ENCODE peak calls at places on chromosomes 12 and 14, in six cellular contexts. One of them, this sample, is unnamed.
A peak's percentile ranks its signal among the peaks of the same experiment; 100 is the strongest.

GRCh38 chr12:74337951-74338350 is 199.7 kb upstream of the ATXN7L3B start:
- DNase-seq in ovary: no peak
- DNase-seq in heart left ventricle: no peak
- DNase-seq in uterus: no peak
- DNase-seq in GM12878: no peak
- DNase-seq in tibial nerve: no peak
- DNase-seq in this sample: no peak

GRCh38 chr12:94875525-94875924 is 128.0 kb downstream of the NDUFA12 start:
- DNase-seq in ovary: no peak
- DNase-seq in heart left ventricle: no peak
- DNase-seq in uterus: no peak
- DNase-seq in GM12878: peak; percentile 86
- DNase-seq in tibial nerve: no peak
- DNase-seq in this sample: no peak

GRCh38 chr14:94028450-94028826 is 2.3 kb downstream of the OTUB2 start:
- DNase-seq in ovary: no peak
- DNase-seq in heart left ventricle: no peak
- DNase-seq in uterus: no peak
- DNase-seq in GM12878: no peak
- DNase-seq in tibial nerve: no peak
- DNase-seq in this sample: no peak

GRCh38 chr14:101808894-101809670 is 47.6 kb downstream of the PPP2R5C start:
- DNase-seq in ovary: no peak
- DNase-seq in heart left ventricle: no peak
- DNase-seq in uterus: no peak
- DNase-seq in GM12878: no peak
- DNase-seq in tibial nerve: no peak
- DNase-seq in this sample: no peak

GRCh38 chr14:90661881-90662280 is 154.3 kb downstream of the TTC7B start:
- DNase-seq in ovary: no peak
- DNase-seq in heart left ventricle: no peak
- DNase-seq in uterus: no peak
- DNase-seq in GM12878: no peak
- DNase-seq in tibial nerve: no peak
- DNase-seq in this sample: no peak

GRCh38 chr12:3988519-3989217 is 115.5 kb upstream of the PARP11 start:
- DNase-seq in ovary: no peak
- DNase-seq in heart left ventricle: no peak
- DNase-seq in uterus: no peak
- DNase-seq in GM12878: peak; percentile 36
- DNase-seq in tibial nerve: no peak
- DNase-seq in this sample: no peak

GRCh38 chr14:59428581-59429012 is 36.6 kb downstream of the GPR135 start:
- DNase-seq in ovary: no peak
- DNase-seq in heart left ventricle: no peak
- DNase-seq in uterus: no peak
- DNase-seq in GM12878: no peak
- DNase-seq in tibial nerve: no peak
- DNase-seq in this sample: no peak

GRCh38 chr14:101074124-101075024 is 170.9 kb upstream of the RTL1 start:
- DNase-seq in ovary: no peak
- DNase-seq in heart left ventricle: no peak
- DNase-seq in uterus: no peak
- DNase-seq in GM12878: no peak
- DNase-seq in tibial nerve: peak; percentile 9
- DNase-seq in this sample: no peak

GRCh38 chr12:117069926-117070900 is 29.0 kb downstream of the TESC start:
- DNase-seq in ovary: no peak
- DNase-seq in heart left ventricle: no peak
- DNase-seq in uterus: no peak
- DNase-seq in GM12878: no peak
- DNase-seq in tibial nerve: no peak
- DNase-seq in this sample: peak; percentile 23

GRCh38 chr12:89862511-89863331 is 154.1 kb upstream of the ATP2B1 start:
- DNase-seq in ovary: no peak
- DNase-seq in heart left ventricle: peak; percentile 42
- DNase-seq in uterus: no peak
- DNase-seq in GM12878: peak; percentile 79
- DNase-seq in tibial nerve: no peak
- DNase-seq in this sample: peak; percentile 42

GRCh38 chr12:123114305-123115083 is 36.4 kb downstream of the PITPNM2 start:
- DNase-seq in ovary: no peak
- DNase-seq in heart left ventricle: no peak
- DNase-seq in uterus: no peak
- DNase-seq in GM12878: no peak
- DNase-seq in tibial nerve: no peak
- DNase-seq in this sample: no peak

GRCh38 chr12:8644345-8645248 is 18.0 kb downstream of the MFAP5 start:
- DNase-seq in ovary: no peak
- DNase-seq in heart left ventricle: no peak
- DNase-seq in uterus: no peak
- DNase-seq in GM12878: peak; percentile 90
- DNase-seq in tibial nerve: no peak
- DNase-seq in this sample: no peak

DNA sequence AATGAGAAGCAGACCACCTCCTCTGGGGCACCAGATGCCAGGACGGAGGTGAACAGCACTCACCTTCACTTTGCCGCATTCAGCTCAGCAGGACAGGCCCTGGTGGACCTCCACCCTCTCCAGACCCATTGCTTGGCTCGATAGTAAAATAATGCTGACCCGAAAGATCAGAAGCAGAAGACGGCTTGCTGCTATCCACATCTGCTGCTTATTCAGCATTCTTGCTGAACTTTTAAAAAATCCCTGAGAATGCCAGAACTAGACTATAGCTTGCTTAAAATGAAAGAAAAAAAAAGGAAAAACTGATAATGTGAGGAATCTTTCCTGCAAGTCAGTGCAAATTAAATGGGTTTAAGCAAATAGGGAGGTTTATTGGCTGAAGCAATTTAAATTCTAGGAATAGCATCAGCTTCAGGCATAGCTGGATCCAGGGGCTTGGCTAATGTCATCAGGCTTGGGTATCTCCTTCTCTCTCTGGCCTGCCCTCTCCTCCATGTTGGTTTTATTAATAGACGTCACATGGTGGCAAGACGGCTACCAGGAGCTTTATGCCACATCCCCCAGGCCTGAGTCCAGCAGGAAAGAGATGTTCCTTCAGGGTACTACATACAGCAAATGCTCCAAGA is 137.9 kb downstream of the SCARB1 start:
- DNase-seq in ovary: no peak
- DNase-seq in heart left ventricle: no peak
- DNase-seq in uterus: no peak
- DNase-seq in GM12878: no peak
- DNase-seq in tibial nerve: no peak
- DNase-seq in this sample: no peak
- H3K27ac ChIP-seq in ovary: no peak overlapping the region
- H3K27ac ChIP-seq in heart left ventricle: peak overlapping the region; percentile 56
- H3K27ac ChIP-seq in uterus: no peak overlapping the region
- H3K27ac ChIP-seq in GM12878: no peak overlapping the region
- H3K27ac ChIP-seq in tibial nerve: peak overlapping the region; percentile 78
- H3K27ac ChIP-seq in this sample: peak overlapping the region; percentile 58

DNA sequence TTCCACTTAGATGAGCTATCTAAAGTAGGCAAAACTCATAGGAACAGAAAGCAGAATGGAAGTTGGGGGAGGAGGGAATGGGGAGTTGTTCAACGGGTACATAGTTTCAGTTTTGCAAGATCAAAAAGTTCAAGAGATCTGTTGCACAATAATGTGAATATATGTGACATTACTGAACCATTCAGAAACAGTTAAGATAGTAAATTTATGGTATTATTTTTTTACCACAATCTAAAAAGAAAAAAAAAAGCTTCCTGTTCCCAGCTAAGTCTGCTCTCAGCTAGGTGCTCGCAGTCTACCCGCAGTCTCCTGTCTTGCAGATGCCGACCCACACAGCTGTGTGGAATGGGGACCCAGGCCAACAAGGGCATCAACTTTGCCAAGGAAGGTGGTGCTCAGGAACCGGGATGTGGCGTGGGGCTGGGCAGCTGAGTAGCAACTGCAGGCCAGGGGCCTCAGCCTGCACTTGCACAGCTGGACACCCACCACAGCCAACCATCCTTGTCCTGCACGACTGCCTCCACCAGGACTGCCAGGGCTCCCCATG is 15.3 kb upstream of the ANO6 start:
- DNase-seq in ovary: no peak
- DNase-seq in heart left ventricle: no peak
- DNase-seq in uterus: no peak
- DNase-seq in GM12878: no peak
- DNase-seq in tibial nerve: no peak
- DNase-seq in this sample: no peak
- H3K4me3 ChIP-seq in ovary: no peak overlapping the region
- H3K4me3 ChIP-seq in heart left ventricle: peak overlapping the region; percentile 13
- H3K4me3 ChIP-seq in uterus: no peak overlapping the region
- H3K4me3 ChIP-seq in GM12878: no peak overlapping the region
- H3K4me3 ChIP-seq in tibial nerve: no peak overlapping the region
- H3K4me3 ChIP-seq in this sample: no peak overlapping the region

GRCh38 chr12:127272864-127273263 is 994.1 kb upstream of the TMEM132C start:
- DNase-seq in ovary: no peak
- DNase-seq in heart left ventricle: no peak
- DNase-seq in uterus: no peak
- DNase-seq in GM12878: no peak
- DNase-seq in tibial nerve: no peak
- DNase-seq in this sample: no peak
- TF ChIP-seq POLR2A in ovary: no peak
- TF ChIP-seq POLR2A in heart left ventricle: no peak
- TF ChIP-seq POLR2A in uterus: no peak
- TF ChIP-seq POLR2A in GM12878: no peak
- TF ChIP-seq POLR2A in tibial nerve: no peak
- TF ChIP-seq POLR2A in this sample: no peak

DNA sequence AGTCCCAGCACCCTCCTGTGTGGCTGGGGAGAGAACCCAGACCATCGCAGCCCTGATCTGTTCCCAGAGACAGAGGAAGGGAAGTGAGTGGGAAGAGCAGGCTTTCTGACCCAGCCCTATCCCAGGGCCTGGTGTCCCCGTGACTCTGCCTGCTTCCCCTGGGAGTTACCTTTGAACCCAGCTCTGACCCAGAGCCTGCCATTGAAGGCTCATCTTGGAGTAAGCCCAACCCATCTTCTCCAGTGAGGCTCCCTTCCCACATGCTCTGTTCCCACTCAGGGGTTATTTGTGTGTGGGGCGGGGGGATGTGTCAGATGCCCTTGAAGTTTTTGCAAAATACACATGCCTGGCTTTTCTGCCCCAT is 6.0 kb downstream of the TMEM63C start:
- DNase-seq in ovary: no peak
- DNase-seq in heart left ventricle: no peak
- DNase-seq in uterus: no peak
- DNase-seq in GM12878: no peak
- DNase-seq in tibial nerve: no peak
- DNase-seq in this sample: no peak
- H3K27ac ChIP-seq in ovary: no peak overlapping the region
- H3K27ac ChIP-seq in heart left ventricle: no peak overlapping the region
- H3K27ac ChIP-seq in uterus: no peak overlapping the region
- H3K27ac ChIP-seq in GM12878: no peak overlapping the region
- H3K27ac ChIP-seq in tibial nerve: no peak overlapping the region
- H3K27ac ChIP-seq in this sample: peak overlapping the region; percentile 39

DNA sequence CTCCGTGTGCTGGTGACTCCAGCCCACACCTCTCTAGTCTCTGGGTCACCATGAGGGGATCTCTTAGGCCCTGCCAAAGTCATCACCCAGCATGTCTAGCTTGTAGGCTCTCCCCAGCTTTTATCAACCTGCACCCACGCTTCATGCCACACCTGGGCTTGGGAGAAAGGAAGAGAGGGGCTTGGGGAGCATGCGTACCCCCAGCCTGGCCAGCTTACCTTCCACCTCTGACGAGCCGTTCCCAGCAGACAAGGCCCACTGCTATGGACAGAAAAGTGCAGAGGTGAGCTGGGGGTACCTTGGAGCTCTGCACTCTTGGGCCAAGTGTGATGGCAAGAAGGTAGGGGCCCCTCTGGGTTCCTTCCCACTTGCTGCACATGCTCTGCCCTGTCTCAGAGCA is 1.7 kb downstream of the PGF start:
- DNase-seq in ovary: no peak
- DNase-seq in heart left ventricle: no peak
- DNase-seq in uterus: no peak
- DNase-seq in GM12878: no peak
- DNase-seq in tibial nerve: no peak
- DNase-seq in this sample: no peak
- H3K4me3 ChIP-seq in ovary: no peak overlapping the region
- H3K4me3 ChIP-seq in heart left ventricle: peak overlapping the region; percentile 72
- H3K4me3 ChIP-seq in uterus: no peak overlapping the region
- H3K4me3 ChIP-seq in GM12878: no peak overlapping the region
- H3K4me3 ChIP-seq in tibial nerve: peak overlapping the region; percentile 66
- H3K4me3 ChIP-seq in this sample: no peak overlapping the region

DNA sequence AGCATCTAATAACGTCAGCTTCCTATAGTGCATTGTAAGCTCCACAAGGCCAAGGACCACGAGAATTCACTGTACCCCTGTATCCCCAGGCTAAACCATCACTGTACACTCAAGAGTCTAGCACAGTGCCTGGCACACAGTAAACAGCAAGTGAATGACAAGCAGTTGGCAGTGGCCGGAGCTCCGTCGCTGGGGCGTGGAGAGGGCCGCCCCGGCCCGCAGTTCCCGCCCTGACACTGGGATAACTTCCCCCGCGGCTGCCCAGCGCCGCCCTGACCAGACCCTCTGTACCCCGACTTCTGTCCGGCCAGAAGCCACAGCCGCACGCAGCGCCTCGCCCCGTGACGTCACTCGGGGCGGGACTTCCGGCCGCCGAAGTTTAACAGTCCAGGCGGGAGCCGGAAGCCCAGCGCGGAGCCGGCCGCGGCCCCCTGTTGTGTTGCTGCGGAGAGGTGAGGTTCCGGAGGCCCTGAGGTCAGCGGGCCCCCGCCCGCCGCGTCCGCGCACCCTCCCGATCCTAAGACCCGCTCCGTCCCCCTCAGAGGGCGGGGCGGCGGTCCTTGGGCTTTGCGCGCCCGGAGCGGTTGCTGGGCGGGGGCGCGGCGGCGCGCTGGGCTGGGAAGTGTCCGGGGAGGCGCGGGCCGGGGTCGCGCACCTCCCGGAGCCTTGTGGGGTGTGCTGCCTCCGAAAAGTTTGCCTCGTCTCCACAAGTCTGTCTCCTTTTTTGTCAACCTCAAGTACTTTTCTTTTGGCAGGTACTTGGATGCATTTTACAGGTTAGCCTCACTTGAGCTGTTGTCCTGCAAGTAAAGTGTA is at the start of gene NEDD1:
- DNase-seq in ovary: peak; percentile 82
- DNase-seq in heart left ventricle: peak; percentile 87
- DNase-seq in uterus: peak; percentile 84
- DNase-seq in GM12878: no peak
- DNase-seq in tibial nerve: peak; percentile 65
- DNase-seq in this sample: peak; percentile 89
- TF ChIP-seq POLR2A in ovary: peak; percentile 59
- TF ChIP-seq POLR2A in heart left ventricle: peak; percentile 80
- TF ChIP-seq POLR2A in uterus: peak; percentile 82
- TF ChIP-seq POLR2A in GM12878: peak; percentile 92
- TF ChIP-seq POLR2A in tibial nerve: peak; percentile 76
- TF ChIP-seq POLR2A in this sample: peak; percentile 74